ENCODE peak calls at places on chromosome 19, in five cellular contexts. Q is foreskin fibroblast, W is fibroblast of the aortic adventitia, X is fibroblast of mammary gland, H is WTC11. B is an unnamed sample.
A peak's percentile ranks its signal among the peaks of the same experiment; 100 is the strongest.

GRCh38 chr19:2917275-2918184 is 16.8 kb downstream of the ZNF57 start:
- DNase-seq in Q (no peak), W (no peak), X (no peak), H (no peak), B (no peak)

GRCh38 chr19:10776900-10777650 is 58.9 kb downstream of the TMED1 start:
- DNase-seq in Q (no peak), W (no peak), X (no peak), H (no peak), B (no peak)

GRCh38 chr19:55461974-55462628 is 659 bp upstream of the ISOC2 start:
- DNase-seq in Q (peak; percentile 58), W (peak; percentile 47), X (peak; percentile 48), H (no peak), B (no peak)

GRCh38 chr19:3945838-3946237 is 13.0 kb downstream of the NMRK2 start:
- DNase-seq in Q (peak; percentile 28), W (peak; percentile 35), X (peak; percentile 64), H (no peak), B (no peak)

GRCh38 chr19:55118401-55118991 is 1.1 kb upstream of the PPP1R12C start:
- DNase-seq in Q (peak; percentile 65), W (no peak), X (peak; percentile 50), H (peak; percentile 93), B (no peak)

GRCh38 chr19:9878511-9879196 is 43.5 kb downstream of the PIN1 start:
- DNase-seq in Q (no peak), W (no peak), X (no peak), H (no peak), B (no peak)

GRCh38 chr19:58228584-58229254 is at the start of gene ZNF544:
- DNase-seq in Q (peak; percentile 92), W (peak; percentile 54), X (peak; percentile 67), H (peak; percentile 81), B (peak; percentile 33)

GRCh38 chr19:2770055-2771013 is 12.7 kb downstream of the SGTA start:
- DNase-seq in Q (peak; percentile 71), W (peak; percentile 63), X (peak; percentile 62), H (no peak), B (no peak)

GRCh38 chr19:35292421-35292820 is 460 bp downstream of the MAG start:
- DNase-seq in Q (no peak), W (no peak), X (no peak), H (no peak), B (no peak)

GRCh38 chr19:19662344-19662743 is 1.1 kb downstream of the ATP13A1 start:
- DNase-seq in Q (no peak), W (no peak), X (no peak), H (no peak), B (no peak)

GRCh38 chr19:53942001-53942786 is 20.5 kb upstream of the CACNG8 start:
- DNase-seq in Q (peak; percentile 26), W (no peak), X (peak; percentile 10), H (peak; percentile 100), B (no peak)

GRCh38 chr19:52191951-52192350 is 2.1 kb downstream of the PPP2R1A start:
- DNase-seq in Q (no peak), W (no peak), X (no peak), H (no peak), B (no peak)

GRCh38 chr19:12821761-12822160 is 12.6 kb downstream of the RTBDN start:
- DNase-seq in Q (no peak), W (no peak), X (peak; percentile 43), H (no peak), B (no peak)

GRCh38 chr19:17159466-17160393 is 55.4 kb upstream of the USE1 start:
- DNase-seq in Q (peak; percentile 21), W (no peak), X (peak; percentile 14), H (peak; percentile 59), B (no peak)

GRCh38 chr19:12580180-12580694 is 29.0 kb upstream of the ZNF564 start:
- DNase-seq in Q (peak; percentile 59), W (no peak), X (peak; percentile 41), H (no peak), B (peak; percentile 61)

GRCh38 chr19:11538232-11539036 is at the start of gene CNN1:
- DNase-seq in Q (peak; percentile 73), W (peak; percentile 45), X (peak; percentile 25), H (peak; percentile 79), B (no peak)

GRCh38 chr19:5115771-5116202 is 146.9 kb downstream of the KDM4B start:
- DNase-seq in Q (no peak), W (peak; percentile 65), X (peak; percentile 66), H (no peak), B (no peak)

GRCh38 chr19:19259741-19260140 is 13.4 kb downstream of the TM6SF2 start:
- DNase-seq in Q (peak; percentile 24), W (no peak), X (peak; percentile 43), H (peak; percentile 53), B (no peak)

GRCh38 chr19:33564836-33565338 is 43.3 kb upstream of the PEPD start:
- DNase-seq in Q (no peak), W (no peak), X (no peak), H (no peak), B (no peak)

GRCh38 chr19:6586726-6587092 is 4.2 kb downstream of the CD70 start:
- DNase-seq in Q (no peak), W (no peak), X (no peak), H (no peak), B (no peak)

B was measured in retinal pigment epithelial cell.